ENCODE peak calls at places on chromosomes 7 and 10, in four cellular contexts. S, F, J and P are unnamed samples.

GRCh38 chr7:128672927-128673517 is 930 bp downstream of the GARIN1A start:
- DNase-seq in S (no peak), F (peak), J (no peak), P (peak)

GRCh38 chr7:13687500-13687899 is 302.0 kb downstream of the ETV1 start:
- DNase-seq in S (no peak), F (no peak), J (no peak), P (no peak)

GRCh38 chr10:17233534-17233933 is 5.5 kb downstream of the VIM start:
- DNase-seq in S (no peak), F (peak), J (peak), P (no peak)

GRCh38 chr10:77004917-77005564 is 632.6 kb downstream of the KCNMA1 start:
- DNase-seq in S (no peak), F (peak), J (peak), P (peak)

GRCh38 chr10:75019360-75019759 is 92.1 kb upstream of the SAMD8 start:
- DNase-seq in S (no peak), F (peak), J (peak), P (peak)

GRCh38 chr10:5871596-5871995 is 18.1 kb downstream of the ANKRD16 start:
- DNase-seq in S (no peak), F (no peak), J (no peak), P (no peak)

GRCh38 chr10:51877636-51878035 is 178.2 kb upstream of the CSTF2T start:
- DNase-seq in S (no peak), F (no peak), J (no peak), P (no peak)

GRCh38 chr10:60663850-60664249 is 114.4 kb upstream of the CDK1 start:
- DNase-seq in S (no peak), F (no peak), J (no peak), P (no peak)

GRCh38 chr7:103140684-103141083 is 8.2 kb downstream of the NAPEPLD start:
- DNase-seq in S (no peak), F (no peak), J (no peak), P (no peak)

GRCh38 chr7:36286241-36286640 is 103.4 kb upstream of the ANLN start:
- DNase-seq in S (no peak), F (no peak), J (no peak), P (no peak)

GRCh38 chr10:105094048-105094447 is 453.0 kb downstream of the SORCS3 start:
- DNase-seq in S (no peak), F (peak), J (no peak), P (peak)

GRCh38 chr7:30893357-30893756 is 18.3 kb upstream of the AQP1 start:
- DNase-seq in S (no peak), F (peak), J (no peak), P (no peak)

GRCh38 chr7:114922652-114923402 is 933 bp downstream of the MDFIC start:
- DNase-seq in S (peak), F (peak), J (peak), P (peak)

GRCh38 chr7:136086712-136087111 is 109.6 kb upstream of the MTPN start:
- DNase-seq in S (peak), F (peak), J (peak), P (peak)

GRCh38 chr10:27464993-27465392 is 39.1 kb upstream of the RAB18 start:
- DNase-seq in S (no peak), F (no peak), J (no peak), P (no peak)

GRCh38 chr10:21811245-21811585 is 192.3 kb downstream of the DNAJC1 start:
- DNase-seq in S (no peak), F (peak), J (no peak), P (peak)

GRCh38 chr7:19754521-19755116 is 18.8 kb downstream of the TMEM196 start:
- DNase-seq in S (no peak), F (peak), J (no peak), P (peak)

GRCh38 chr7:127828843-127829502 is 177.0 kb downstream of the SND1 start:
- DNase-seq in S (no peak), F (no peak), J (no peak), P (no peak)

GRCh38 chr10:62754963-62755362 is 49.6 kb upstream of the ADO start:
- DNase-seq in S (no peak), F (no peak), J (no peak), P (no peak)

GRCh38 chr10:91694170-91694794 is 61.4 kb upstream of the PPP1R3C start:
- DNase-seq in S (no peak), F (peak), J (peak), P (peak)

GRCh38 chr7:142301299-142301698 is 43.4 kb upstream of the PRSS58 start:
- DNase-seq in S (no peak), F (no peak), J (no peak), P (no peak)